ENCODE peak calls at places on chromosomes 3 and 15, in five cellular contexts. One of them, this sample, is unnamed.

GRCh38 chr15:41957021-41957897 is 15.1 kb downstream of the EHD4 start:
- DNase-seq in kidney: no peak
- DNase-seq in mammary epithelial cell: no peak
- DNase-seq in SK-N-SH: no peak
- DNase-seq in GM23248: no peak
- DNase-seq in this sample: no peak

GRCh38 chr3:183262979-183263378 is 9.9 kb downstream of the B3GNT5 start:
- DNase-seq in kidney: no peak
- DNase-seq in mammary epithelial cell: no peak
- DNase-seq in SK-N-SH: no peak
- DNase-seq in GM23248: no peak
- DNase-seq in this sample: no peak

GRCh38 chr3:119319311-119319710 is 25.1 kb downstream of the ARHGAP31 start:
- DNase-seq in kidney: no peak
- DNase-seq in mammary epithelial cell: no peak
- DNase-seq in SK-N-SH: no peak
- DNase-seq in GM23248: no peak
- DNase-seq in this sample: no peak

GRCh38 chr3:120791958-120792357 is 49.4 kb downstream of the GTF2E1 start:
- DNase-seq in kidney: no peak
- DNase-seq in mammary epithelial cell: peak
- DNase-seq in SK-N-SH: no peak
- DNase-seq in GM23248: peak
- DNase-seq in this sample: no peak

GRCh38 chr15:80984856-80985255 is 4.8 kb downstream of the MESD start:
- DNase-seq in kidney: no peak
- DNase-seq in mammary epithelial cell: peak
- DNase-seq in SK-N-SH: no peak
- DNase-seq in GM23248: peak
- DNase-seq in this sample: no peak

GRCh38 chr3:59818033-59818936 is 768.5 kb upstream of the CFAP20DC start:
- DNase-seq in kidney: peak
- DNase-seq in mammary epithelial cell: peak
- DNase-seq in SK-N-SH: no peak
- DNase-seq in GM23248: peak
- DNase-seq in this sample: peak

GRCh38 chr15:31372635-31373091 is 46.0 kb downstream of the KLF13 start:
- DNase-seq in kidney: peak
- DNase-seq in mammary epithelial cell: peak
- DNase-seq in SK-N-SH: peak
- DNase-seq in GM23248: peak
- DNase-seq in this sample: no peak

GRCh38 chr3:109018828-109019227 is 65.1 kb upstream of the GUCA1C start:
- DNase-seq in kidney: no peak
- DNase-seq in mammary epithelial cell: no peak
- DNase-seq in SK-N-SH: no peak
- DNase-seq in GM23248: peak
- DNase-seq in this sample: no peak

GRCh38 chr3:106392905-106393304 is 524.1 kb upstream of the CBLB start:
- DNase-seq in kidney: no peak
- DNase-seq in mammary epithelial cell: no peak
- DNase-seq in SK-N-SH: no peak
- DNase-seq in GM23248: peak
- DNase-seq in this sample: no peak

GRCh38 chr3:40920041-40920440 is 279.3 kb upstream of the CTNNB1 start:
- DNase-seq in kidney: no peak
- DNase-seq in mammary epithelial cell: peak
- DNase-seq in SK-N-SH: no peak
- DNase-seq in GM23248: peak
- DNase-seq in this sample: no peak

GRCh38 chr15:78640840-78641733 is at the start of gene CHRNB4:
- DNase-seq in kidney: peak
- DNase-seq in mammary epithelial cell: no peak
- DNase-seq in SK-N-SH: peak
- DNase-seq in GM23248: peak
- DNase-seq in this sample: peak

GRCh38 chr3:15982667-15983145 is 184.9 kb upstream of the ANKRD28 start:
- DNase-seq in kidney: no peak
- DNase-seq in mammary epithelial cell: peak
- DNase-seq in SK-N-SH: peak
- DNase-seq in GM23248: peak
- DNase-seq in this sample: no peak
- H3K9ac ChIP-seq in kidney: no peak
- H3K9ac ChIP-seq in mammary epithelial cell: peak
- H3K9ac ChIP-seq in SK-N-SH: peak
- H3K9ac ChIP-seq in GM23248: peak
- H3K9ac ChIP-seq in this sample: no peak

DNA sequence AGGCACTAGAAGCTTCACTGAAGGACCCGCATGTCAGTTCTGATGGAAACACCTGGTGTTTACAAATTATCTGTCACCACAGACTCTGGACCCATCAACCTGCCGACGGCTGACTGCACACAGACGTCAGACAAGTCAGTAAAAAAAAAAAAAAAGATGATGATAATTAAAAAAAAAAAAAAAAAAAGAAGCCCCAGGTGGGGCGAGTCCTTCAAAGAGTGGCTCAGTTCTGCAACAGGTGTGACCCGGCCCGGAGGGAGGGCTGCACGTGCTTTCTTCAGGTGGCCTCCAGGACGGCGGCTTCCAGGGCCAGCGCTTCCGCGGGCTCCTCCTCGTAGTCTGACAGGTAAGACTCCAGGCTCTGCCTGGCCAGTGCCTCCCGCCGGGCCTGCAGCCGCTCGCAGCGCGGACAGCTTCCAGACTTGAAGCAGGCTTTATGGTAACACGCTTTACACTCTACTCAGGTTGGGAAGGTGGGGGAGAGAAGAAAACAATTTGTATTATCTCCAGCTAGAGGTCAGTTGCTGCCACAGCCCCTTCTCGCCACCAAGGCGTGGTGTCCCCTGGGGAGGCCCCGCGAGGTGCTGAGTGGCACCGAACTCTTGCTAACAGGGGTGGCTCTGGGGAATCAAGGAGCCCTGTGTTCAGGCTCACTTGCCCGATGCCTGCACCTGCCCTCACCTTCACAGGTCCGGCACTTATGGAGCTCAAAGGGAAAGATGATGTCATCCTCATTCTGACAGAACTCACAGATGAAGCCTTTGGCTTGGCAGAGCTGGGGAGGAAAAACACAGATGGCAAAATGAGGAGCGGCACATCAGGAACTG is 61.8 kb downstream of the RUBCN start:
- DNase-seq in kidney: no peak
- DNase-seq in mammary epithelial cell: no peak
- DNase-seq in SK-N-SH: no peak
- DNase-seq in GM23248: no peak
- DNase-seq in this sample: no peak
- H3K9ac ChIP-seq in kidney: no peak
- H3K9ac ChIP-seq in mammary epithelial cell: no peak
- H3K9ac ChIP-seq in SK-N-SH: no peak
- H3K9ac ChIP-seq in GM23248: no peak
- H3K9ac ChIP-seq in this sample: no peak

DNA sequence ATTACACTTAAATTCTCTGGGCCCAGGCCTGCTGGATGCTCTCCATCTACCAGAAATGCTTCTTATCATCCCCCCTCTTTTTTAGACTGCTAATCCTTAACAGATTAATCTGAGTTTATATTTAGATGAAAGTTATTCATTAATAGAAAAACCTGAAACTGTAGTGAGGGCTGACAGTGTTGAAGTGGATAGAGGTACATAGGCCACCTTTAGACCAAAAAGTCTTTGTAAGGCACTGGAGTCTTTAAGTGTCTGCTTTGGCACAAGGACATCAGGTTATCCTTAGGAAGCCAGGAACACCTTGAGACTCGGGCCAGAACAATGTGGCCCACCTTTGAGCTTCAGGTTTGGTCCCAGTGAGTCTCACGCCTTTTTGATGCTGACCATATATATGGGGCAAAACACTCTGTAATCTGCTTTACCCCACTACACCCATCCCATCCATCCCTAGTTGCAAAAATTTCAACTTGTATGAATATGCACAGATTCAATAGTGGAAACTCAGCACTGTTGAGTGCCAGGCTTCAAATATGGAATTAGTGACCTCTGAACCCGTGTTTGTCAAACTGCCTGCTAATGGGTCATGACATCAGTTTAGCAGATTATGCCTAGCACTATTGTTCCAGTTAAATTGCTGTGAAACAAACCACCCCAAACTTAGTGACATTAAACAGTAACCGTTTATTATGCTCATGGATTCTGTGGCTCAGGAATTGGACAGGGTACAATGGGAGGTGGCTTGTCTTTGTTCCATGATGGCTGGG is 44.0 kb downstream of the PDE8A start:
- DNase-seq in kidney: no peak
- DNase-seq in mammary epithelial cell: no peak
- DNase-seq in SK-N-SH: no peak
- DNase-seq in GM23248: no peak
- DNase-seq in this sample: no peak
- H3K9ac ChIP-seq in kidney: peak
- H3K9ac ChIP-seq in mammary epithelial cell: no peak
- H3K9ac ChIP-seq in SK-N-SH: no peak
- H3K9ac ChIP-seq in GM23248: no peak
- H3K9ac ChIP-seq in this sample: peak

DNA sequence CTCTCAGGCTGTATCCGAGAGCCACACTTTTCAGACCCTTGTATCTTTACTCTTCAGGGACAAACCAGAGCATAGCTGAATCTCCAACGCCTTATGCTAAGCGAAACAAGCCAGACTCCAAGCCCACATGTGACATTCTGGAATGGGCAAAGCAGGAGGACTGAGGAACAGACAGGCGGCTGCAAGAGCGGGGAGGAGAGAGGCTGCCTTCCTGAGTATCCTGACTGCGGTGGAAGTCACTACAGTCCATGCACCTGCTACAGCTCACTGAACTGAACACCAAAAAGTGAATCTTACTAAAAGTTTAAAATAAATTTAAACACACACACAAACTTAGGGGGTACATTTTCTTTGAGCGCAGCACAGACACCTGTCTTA is 1.5 kb downstream of the CYFIP1 start:
- DNase-seq in kidney: no peak
- DNase-seq in mammary epithelial cell: no peak
- DNase-seq in SK-N-SH: peak
- DNase-seq in GM23248: no peak
- DNase-seq in this sample: no peak
- H3K9ac ChIP-seq in kidney: no peak
- H3K9ac ChIP-seq in mammary epithelial cell: no peak
- H3K9ac ChIP-seq in SK-N-SH: peak
- H3K9ac ChIP-seq in GM23248: peak
- H3K9ac ChIP-seq in this sample: peak

GRCh38 chr3:116059421-116060096 is 385.7 kb downstream of the LSAMP start:
- DNase-seq in kidney: peak
- DNase-seq in mammary epithelial cell: peak
- DNase-seq in SK-N-SH: peak
- DNase-seq in GM23248: peak
- DNase-seq in this sample: no peak
- H3K9ac ChIP-seq in kidney: no peak
- H3K9ac ChIP-seq in mammary epithelial cell: peak
- H3K9ac ChIP-seq in SK-N-SH: no peak
- H3K9ac ChIP-seq in GM23248: no peak
- H3K9ac ChIP-seq in this sample: no peak